ENCODE peak calls at places on chromosome 14, in six cellular contexts. U is SK-N-SH, H is OCI-LY7, I is neural progenitor cell, Q is GM23338, N is PC-3. X is an unnamed sample.

GRCh38 chr14:31492759-31493498 is 5.1 kb upstream of the GPR33 start:
- DNase-seq in U (no peak), H (peak; percentile 18), I (no peak), Q (no peak), N (peak; percentile 39), X (no peak)

GRCh38 chr14:51328089-51328941 is 88.3 kb downstream of the TMX1 start:
- DNase-seq in U (no peak), H (no peak), I (no peak), Q (peak; percentile 11), N (peak; percentile 41), X (no peak)

GRCh38 chr14:29926228-29926627 is 1.4 kb downstream of the PRKD1 start:
- DNase-seq in U (no peak), H (no peak), I (peak; percentile 28), Q (peak; percentile 11), N (no peak), X (no peak)

GRCh38 chr14:59225281-59225680 is 36.8 kb downstream of the DAAM1 start:
- DNase-seq in U (no peak), H (no peak), I (no peak), Q (no peak), N (no peak), X (no peak)

GRCh38 chr14:22534547-22534946 is 54.5 kb downstream of the DAD1 start:
- DNase-seq in U (no peak), H (no peak), I (no peak), Q (no peak), N (no peak), X (no peak)

GRCh38 chr14:104119119-104119699 is 19.2 kb upstream of the KIF26A start:
- DNase-seq in U (no peak), H (no peak), I (no peak), Q (no peak), N (no peak), X (no peak)

GRCh38 chr14:32826404-32827082 is 112.1 kb upstream of the NPAS3 start:
- DNase-seq in U (peak; percentile 25), H (no peak), I (peak; percentile 51), Q (peak; percentile 61), N (peak; percentile 30), X (no peak)

GRCh38 chr14:77076118-77076631 is 21.9 kb upstream of the CIPC start:
- DNase-seq in U (no peak), H (no peak), I (peak; percentile 52), Q (peak; percentile 77), N (no peak), X (peak; percentile 67)

GRCh38 chr14:54730156-54730961 is 163.4 kb downstream of the SAMD4A start:
- DNase-seq in U (peak; percentile 19), H (peak; percentile 33), I (no peak), Q (no peak), N (peak; percentile 76), X (no peak)

GRCh38 chr14:56687123-56687522 is 107.5 kb downstream of the TMEM260 start:
- DNase-seq in U (no peak), H (no peak), I (no peak), Q (no peak), N (peak; percentile 26), X (no peak)

GRCh38 chr14:51552275-51552674 is 99.4 kb upstream of the FRMD6 start:
- DNase-seq in U (peak; percentile 58), H (no peak), I (peak; percentile 11), Q (peak; percentile 46), N (peak; percentile 44), X (no peak)

GRCh38 chr14:73312697-73313096 is 75.4 kb downstream of the PAPLN start:
- DNase-seq in U (no peak), H (no peak), I (no peak), Q (no peak), N (no peak), X (no peak)

GRCh38 chr14:33499687-33500086 is 451.2 kb downstream of the EGLN3 start:
- DNase-seq in U (no peak), H (no peak), I (no peak), Q (no peak), N (no peak), X (no peak)

GRCh38 chr14:50001999-50002925 is 109.4 kb downstream of the ARF6 start:
- DNase-seq in U (no peak), H (peak; percentile 57), I (no peak), Q (peak; percentile 17), N (no peak), X (no peak)

GRCh38 chr14:106610691-106611090 is 1084.3 kb downstream of the TMEM121 start:
- DNase-seq in U (no peak), H (no peak), I (no peak), Q (no peak), N (no peak), X (no peak)

GRCh38 chr14:50357753-50358380 is 38.8 kb downstream of the CDKL1 start:
- DNase-seq in U (no peak), H (no peak), I (no peak), Q (no peak), N (no peak), X (no peak)

GRCh38 chr14:59097681-59098080 is 90.8 kb upstream of the DAAM1 start:
- DNase-seq in U (no peak), H (no peak), I (no peak), Q (no peak), N (no peak), X (no peak)

GRCh38 chr14:55556929-55557623 is 22.9 kb upstream of the KTN1 start:
- DNase-seq in U (peak; percentile 66), H (no peak), I (peak; percentile 31), Q (no peak), N (peak; percentile 99), X (peak; percentile 74)

GRCh38 chr14:73761621-73762355 is 47.6 kb upstream of the PNMA1 start:
- DNase-seq in U (no peak), H (peak; percentile 54), I (no peak), Q (no peak), N (no peak), X (no peak)

GRCh38 chr14:64510825-64511679 is 6.5 kb downstream of the ZBTB1 start:
- DNase-seq in U (peak; percentile 58), H (peak; percentile 81), I (peak; percentile 80), Q (peak; percentile 85), N (peak; percentile 88), X (peak; percentile 85)

GRCh38 chr14:90545966-90546751 is 149.3 kb downstream of the CALM1 start:
- DNase-seq in U (peak; percentile 76), H (no peak), I (no peak), Q (no peak), N (no peak), X (no peak)

GRCh38 chr14:73227812-73228781 is 9.2 kb upstream of the PAPLN start:
- DNase-seq in U (peak; percentile 41), H (no peak), I (peak; percentile 42), Q (peak; percentile 67), N (peak; percentile 97), X (peak; percentile 74)

GRCh38 chr14:31164115-31164514 is 43.5 kb downstream of the HECTD1 start:
- DNase-seq in U (no peak), H (no peak), I (no peak), Q (no peak), N (peak; percentile 53), X (peak; percentile 18)

GRCh38 chr14:54737132-54737711 is 165.4 kb downstream of the GCH1 start:
- DNase-seq in U (no peak), H (no peak), I (no peak), Q (no peak), N (peak; percentile 94), X (no peak)

GRCh38 chr14:35292051-35292769 is at the start of gene PSMA6:
- DNase-seq in U (peak; percentile 93), H (peak; percentile 100), I (peak; percentile 100), Q (peak; percentile 100), N (peak; percentile 100), X (peak; percentile 100)

GRCh38 chr14:35296505-35296904 is 4.3 kb downstream of the PSMA6 start:
- DNase-seq in U (no peak), H (no peak), I (no peak), Q (no peak), N (no peak), X (no peak)

GRCh38 chr14:35292770-35293561 is 784 bp downstream of the PSMA6 start:
- DNase-seq in U (no peak), H (no peak), I (no peak), Q (no peak), N (no peak), X (no peak)

GRCh38 chr14:35297677-35298076 is 5.5 kb downstream of the PSMA6 start:
- DNase-seq in U (no peak), H (no peak), I (no peak), Q (no peak), N (no peak), X (no peak)

GRCh38 chr14:35295845-35296161 is 3.6 kb downstream of the PSMA6 start:
- DNase-seq in U (no peak), H (no peak), I (no peak), Q (no peak), N (no peak), X (no peak)
- TF ChIP-seq EZH2phosphoT487 in U (no peak), H (no peak), I (no peak), Q (no peak), N (no peak), X (no peak)

GRCh38 chr14:20794644-20795369 is 7.8 kb downstream of the RNASE1 start:
- DNase-seq in U (no peak), H (no peak), I (no peak), Q (no peak), N (no peak), X (no peak)

GRCh38 chr14:20790439-20791116 is 9.5 kb downstream of the RNASE6 start:
- DNase-seq in U (no peak), H (no peak), I (no peak), Q (no peak), N (no peak), X (no peak)

GRCh38 chr14:20787025-20787424 is 6.0 kb downstream of the RNASE6 start:
- DNase-seq in U (no peak), H (no peak), I (no peak), Q (no peak), N (no peak), X (no peak)

GRCh38 chr14:20791199-20791996 is 10.3 kb downstream of the RNASE6 start:
- DNase-seq in U (no peak), H (no peak), I (no peak), Q (no peak), N (no peak), X (no peak)

DNA sequence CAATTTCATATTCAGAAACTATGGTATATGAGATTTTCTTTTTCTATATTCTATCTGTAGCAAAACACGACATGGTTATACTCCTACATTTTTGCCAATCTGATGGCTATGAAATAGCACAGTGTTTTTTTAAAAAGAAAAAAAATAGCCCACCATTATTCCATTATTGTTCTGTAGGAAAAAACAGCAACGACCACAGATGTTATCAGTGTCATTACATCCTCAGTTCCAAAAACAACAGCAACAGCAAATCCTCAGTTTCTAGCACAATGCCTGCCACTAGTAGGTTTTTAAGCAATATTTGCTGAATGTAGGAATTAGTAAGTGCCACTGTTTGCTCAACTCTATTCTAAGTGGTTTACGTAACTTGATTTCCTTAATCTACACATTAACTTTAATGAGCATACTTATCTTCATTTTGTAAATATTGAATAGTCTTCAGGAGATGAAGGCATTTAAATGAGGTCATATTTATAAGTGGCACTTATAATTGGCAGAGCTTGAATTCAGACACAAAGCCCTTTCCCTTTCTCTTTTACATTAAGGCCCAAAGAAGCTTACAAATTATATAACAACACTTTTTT is 8.3 kb downstream of the RNASE6 start:
- DNase-seq in U (no peak), H (no peak), I (no peak), Q (no peak), N (no peak), X (no peak)
- H3K27ac ChIP-seq in U (no peak overlapping the region), H (no peak overlapping the region), I (no peak overlapping the region), Q (no peak overlapping the region), N (no peak overlapping the region), X (no peak overlapping the region)

GRCh38 chr14:62455446-62455845 is 589.8 kb downstream of the KCNH5 start:
- DNase-seq in U (no peak), H (no peak), I (no peak), Q (no peak), N (no peak), X (no peak)
- TF ChIP-seq CTCF in U (no peak), H (no peak), I (no peak), Q (no peak), N (no peak), X (no peak)

GRCh38 chr14:100476012-100476822 is 111.0 kb downstream of the BEGAIN start:
- DNase-seq in U (no peak), H (no peak), I (no peak), Q (no peak), N (peak; percentile 97), X (peak; percentile 82)
- TF ChIP-seq EZH2phosphoT487 in U (no peak), H (no peak), I (no peak), Q (no peak), N (no peak), X (no peak)

X was measured in hepatocyte.